ENCODE peak calls at places on chromosomes 5 and 9, in ten cellular contexts. One of them, this sample, is unnamed.

GRCh38 chr9:119951090-119951489 is 581.9 kb upstream of the BRINP1 start:
- DNase-seq in HL-60: no peak
- DNase-seq in stomach: no peak
- DNase-seq in spleen: no peak
- DNase-seq in upper lobe of left lung: no peak
- DNase-seq in H1: no peak
- DNase-seq in prostate gland: no peak
- DNase-seq in GM12878: no peak
- DNase-seq in HCT116: no peak
- DNase-seq in breast epithelium: no peak
- DNase-seq in this sample: no peak

GRCh38 chr5:159947708-159948358 is 31.6 kb downstream of the ADRA1B start:
- DNase-seq in HL-60: no peak
- DNase-seq in stomach: no peak
- DNase-seq in spleen: no peak
- DNase-seq in upper lobe of left lung: no peak
- DNase-seq in H1: no peak
- DNase-seq in prostate gland: no peak
- DNase-seq in GM12878: no peak
- DNase-seq in HCT116: no peak
- DNase-seq in breast epithelium: no peak
- DNase-seq in this sample: no peak

GRCh38 chr5:93461751-93462150 is 119.3 kb downstream of the NR2F1-AS1 start:
- DNase-seq in HL-60: no peak
- DNase-seq in stomach: no peak
- DNase-seq in spleen: no peak
- DNase-seq in upper lobe of left lung: no peak
- DNase-seq in H1: no peak
- DNase-seq in prostate gland: no peak
- DNase-seq in GM12878: no peak
- DNase-seq in HCT116: no peak
- DNase-seq in breast epithelium: no peak
- DNase-seq in this sample: no peak

GRCh38 chr5:100706796-100707195 is 171.6 kb downstream of the FAM174A start:
- DNase-seq in HL-60: peak; percentile 27
- DNase-seq in stomach: no peak
- DNase-seq in spleen: no peak
- DNase-seq in upper lobe of left lung: no peak
- DNase-seq in H1: no peak
- DNase-seq in prostate gland: no peak
- DNase-seq in GM12878: no peak
- DNase-seq in HCT116: no peak
- DNase-seq in breast epithelium: no peak
- DNase-seq in this sample: no peak

GRCh38 chr5:175728316-175728715 is 70.4 kb downstream of the HRH2 start:
- DNase-seq in HL-60: no peak
- DNase-seq in stomach: no peak
- DNase-seq in spleen: no peak
- DNase-seq in upper lobe of left lung: no peak
- DNase-seq in H1: no peak
- DNase-seq in prostate gland: no peak
- DNase-seq in GM12878: no peak
- DNase-seq in HCT116: no peak
- DNase-seq in breast epithelium: peak; percentile 28
- DNase-seq in this sample: no peak

GRCh38 chr5:36403601-36404311 is 102.1 kb upstream of the RANBP3L start:
- DNase-seq in HL-60: peak; percentile 85
- DNase-seq in stomach: no peak
- DNase-seq in spleen: no peak
- DNase-seq in upper lobe of left lung: no peak
- DNase-seq in H1: no peak
- DNase-seq in prostate gland: no peak
- DNase-seq in GM12878: no peak
- DNase-seq in HCT116: no peak
- DNase-seq in breast epithelium: no peak
- DNase-seq in this sample: no peak

GRCh38 chr9:7490317-7491108 is 309.1 kb downstream of the DMAC1 start:
- DNase-seq in HL-60: no peak
- DNase-seq in stomach: no peak
- DNase-seq in spleen: no peak
- DNase-seq in upper lobe of left lung: no peak
- DNase-seq in H1: no peak
- DNase-seq in prostate gland: no peak
- DNase-seq in GM12878: no peak
- DNase-seq in HCT116: no peak
- DNase-seq in breast epithelium: no peak
- DNase-seq in this sample: no peak

GRCh38 chr9:127809562-127810377 is 7.1 kb downstream of the FPGS start:
- DNase-seq in HL-60: no peak
- DNase-seq in stomach: peak; percentile 69
- DNase-seq in spleen: no peak
- DNase-seq in upper lobe of left lung: peak; percentile 87
- DNase-seq in H1: no peak
- DNase-seq in prostate gland: no peak
- DNase-seq in GM12878: no peak
- DNase-seq in HCT116: no peak
- DNase-seq in breast epithelium: no peak
- DNase-seq in this sample: no peak

GRCh38 chr9:5951686-5952211 is 61.1 kb downstream of the MLANA start:
- DNase-seq in HL-60: no peak
- DNase-seq in stomach: no peak
- DNase-seq in spleen: no peak
- DNase-seq in upper lobe of left lung: no peak
- DNase-seq in H1: no peak
- DNase-seq in prostate gland: no peak
- DNase-seq in GM12878: no peak
- DNase-seq in HCT116: no peak
- DNase-seq in breast epithelium: no peak
- DNase-seq in this sample: no peak

GRCh38 chr9:83538890-83539238 is 663 bp upstream of the FRMD3 start:
- DNase-seq in HL-60: no peak
- DNase-seq in stomach: no peak
- DNase-seq in spleen: no peak
- DNase-seq in upper lobe of left lung: no peak
- DNase-seq in H1: no peak
- DNase-seq in prostate gland: no peak
- DNase-seq in GM12878: no peak
- DNase-seq in HCT116: no peak
- DNase-seq in breast epithelium: no peak
- DNase-seq in this sample: no peak

GRCh38 chr5:150068472-150068871 is 17.9 kb downstream of the CSF1R start:
- DNase-seq in HL-60: no peak
- DNase-seq in stomach: peak; percentile 49
- DNase-seq in spleen: peak; percentile 72
- DNase-seq in upper lobe of left lung: no peak
- DNase-seq in H1: no peak
- DNase-seq in prostate gland: no peak
- DNase-seq in GM12878: no peak
- DNase-seq in HCT116: no peak
- DNase-seq in breast epithelium: no peak
- DNase-seq in this sample: no peak

GRCh38 chr9:114677418-114677817 is 4.6 kb downstream of the TEX48 start:
- DNase-seq in HL-60: no peak
- DNase-seq in stomach: peak; percentile 44
- DNase-seq in spleen: no peak
- DNase-seq in upper lobe of left lung: no peak
- DNase-seq in H1: no peak
- DNase-seq in prostate gland: peak; percentile 40
- DNase-seq in GM12878: no peak
- DNase-seq in HCT116: peak; percentile 61
- DNase-seq in breast epithelium: no peak
- DNase-seq in this sample: no peak

DNA sequence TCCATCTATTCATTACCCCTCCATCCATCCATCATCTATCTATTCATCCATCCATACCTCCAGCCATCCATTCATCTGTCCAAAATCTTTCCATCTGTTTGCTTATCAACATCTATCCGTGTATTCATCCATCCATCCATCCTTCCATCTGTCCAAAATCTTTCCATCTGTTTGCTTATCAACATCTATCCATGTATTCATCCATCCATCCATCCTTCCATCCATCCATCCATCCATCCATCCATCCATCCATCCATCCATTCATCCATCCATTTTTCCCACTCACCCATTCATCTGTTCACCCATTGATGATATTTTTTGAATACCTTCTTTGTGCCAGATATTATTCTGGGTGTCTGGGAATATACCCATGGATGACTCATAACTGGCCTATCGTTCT is 12.8 kb downstream of the VCAN start:
- DNase-seq in HL-60: no peak
- DNase-seq in stomach: no peak
- DNase-seq in spleen: no peak
- DNase-seq in upper lobe of left lung: no peak
- DNase-seq in H1: no peak
- DNase-seq in prostate gland: no peak
- DNase-seq in GM12878: no peak
- DNase-seq in HCT116: no peak
- DNase-seq in breast epithelium: no peak
- DNase-seq in this sample: no peak
- H3K4me3 ChIP-seq in HL-60: no peak overlapping the region
- H3K4me3 ChIP-seq in stomach: no peak overlapping the region
- H3K4me3 ChIP-seq in spleen: no peak overlapping the region
- H3K4me3 ChIP-seq in upper lobe of left lung: no peak overlapping the region
- H3K4me3 ChIP-seq in H1: no peak overlapping the region
- H3K4me3 ChIP-seq in prostate gland: no peak overlapping the region
- H3K4me3 ChIP-seq in GM12878: no peak overlapping the region
- H3K4me3 ChIP-seq in HCT116: no peak overlapping the region
- H3K4me3 ChIP-seq in breast epithelium: no peak overlapping the region
- H3K4me3 ChIP-seq in this sample: no peak overlapping the region

DNA sequence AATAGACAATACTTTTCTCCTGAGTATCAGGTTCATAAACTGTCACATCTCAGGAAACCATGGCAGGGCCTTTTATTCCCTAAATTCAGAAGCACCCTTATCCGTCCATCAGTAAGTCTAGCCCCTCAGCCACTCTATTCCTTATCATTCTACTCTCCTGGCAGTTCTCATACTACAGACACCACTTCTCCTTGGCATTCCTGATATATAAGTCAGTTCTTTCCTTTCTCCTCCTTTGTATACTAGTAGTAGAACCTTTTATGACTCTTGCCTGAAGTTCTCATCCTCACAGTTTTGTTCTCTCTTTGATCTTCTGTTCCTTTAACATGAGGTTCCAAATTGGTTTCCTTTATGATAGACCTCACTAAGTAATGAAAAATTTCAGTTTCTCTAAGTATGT is 29.3 kb downstream of the GRAMD2B start:
- DNase-seq in HL-60: no peak
- DNase-seq in stomach: no peak
- DNase-seq in spleen: no peak
- DNase-seq in upper lobe of left lung: no peak
- DNase-seq in H1: no peak
- DNase-seq in prostate gland: no peak
- DNase-seq in GM12878: no peak
- DNase-seq in HCT116: no peak
- DNase-seq in breast epithelium: no peak
- DNase-seq in this sample: no peak
- TF ChIP-seq POLR2AphosphoS5 in HL-60: no peak
- TF ChIP-seq POLR2AphosphoS5 in stomach: no peak
- TF ChIP-seq POLR2AphosphoS5 in spleen: no peak
- TF ChIP-seq POLR2AphosphoS5 in upper lobe of left lung: no peak
- TF ChIP-seq POLR2AphosphoS5 in H1: no peak
- TF ChIP-seq POLR2AphosphoS5 in prostate gland: no peak
- TF ChIP-seq POLR2AphosphoS5 in GM12878: no peak
- TF ChIP-seq POLR2AphosphoS5 in HCT116: no peak
- TF ChIP-seq POLR2AphosphoS5 in breast epithelium: no peak
- TF ChIP-seq POLR2AphosphoS5 in this sample: no peak

GRCh38 chr9:100129772-100130171 is 30.7 kb downstream of the INVS start:
- DNase-seq in HL-60: no peak
- DNase-seq in stomach: no peak
- DNase-seq in spleen: no peak
- DNase-seq in upper lobe of left lung: no peak
- DNase-seq in H1: no peak
- DNase-seq in prostate gland: no peak
- DNase-seq in GM12878: no peak
- DNase-seq in HCT116: no peak
- DNase-seq in breast epithelium: no peak
- DNase-seq in this sample: no peak

GRCh38 chr9:100131875-100132430 is 32.9 kb downstream of the INVS start:
- DNase-seq in HL-60: no peak
- DNase-seq in stomach: no peak
- DNase-seq in spleen: no peak
- DNase-seq in upper lobe of left lung: no peak
- DNase-seq in H1: no peak
- DNase-seq in prostate gland: no peak
- DNase-seq in GM12878: no peak
- DNase-seq in HCT116: no peak
- DNase-seq in breast epithelium: no peak
- DNase-seq in this sample: no peak

GRCh38 chr9:100125913-100126312 is 26.9 kb downstream of the INVS start:
- DNase-seq in HL-60: no peak
- DNase-seq in stomach: no peak
- DNase-seq in spleen: no peak
- DNase-seq in upper lobe of left lung: no peak
- DNase-seq in H1: no peak
- DNase-seq in prostate gland: no peak
- DNase-seq in GM12878: no peak
- DNase-seq in HCT116: no peak
- DNase-seq in breast epithelium: no peak
- DNase-seq in this sample: no peak

GRCh38 chr9:100125236-100125635 is 26.2 kb downstream of the INVS start:
- DNase-seq in HL-60: no peak
- DNase-seq in stomach: no peak
- DNase-seq in spleen: no peak
- DNase-seq in upper lobe of left lung: no peak
- DNase-seq in H1: no peak
- DNase-seq in prostate gland: no peak
- DNase-seq in GM12878: no peak
- DNase-seq in HCT116: no peak
- DNase-seq in breast epithelium: no peak
- DNase-seq in this sample: no peak

GRCh38 chr9:100126423-100126822 is 27.4 kb downstream of the INVS start:
- DNase-seq in HL-60: no peak
- DNase-seq in stomach: no peak
- DNase-seq in spleen: no peak
- DNase-seq in upper lobe of left lung: no peak
- DNase-seq in H1: no peak
- DNase-seq in prostate gland: no peak
- DNase-seq in GM12878: no peak
- DNase-seq in HCT116: no peak
- DNase-seq in breast epithelium: no peak
- DNase-seq in this sample: no peak
- H3K4me3 ChIP-seq in HL-60: no peak overlapping the region
- H3K4me3 ChIP-seq in stomach: no peak overlapping the region
- H3K4me3 ChIP-seq in spleen: no peak overlapping the region
- H3K4me3 ChIP-seq in upper lobe of left lung: no peak overlapping the region
- H3K4me3 ChIP-seq in H1: no peak overlapping the region
- H3K4me3 ChIP-seq in prostate gland: no peak overlapping the region
- H3K4me3 ChIP-seq in GM12878: no peak overlapping the region
- H3K4me3 ChIP-seq in HCT116: no peak overlapping the region
- H3K4me3 ChIP-seq in breast epithelium: no peak overlapping the region
- H3K4me3 ChIP-seq in this sample: no peak overlapping the region

DNA sequence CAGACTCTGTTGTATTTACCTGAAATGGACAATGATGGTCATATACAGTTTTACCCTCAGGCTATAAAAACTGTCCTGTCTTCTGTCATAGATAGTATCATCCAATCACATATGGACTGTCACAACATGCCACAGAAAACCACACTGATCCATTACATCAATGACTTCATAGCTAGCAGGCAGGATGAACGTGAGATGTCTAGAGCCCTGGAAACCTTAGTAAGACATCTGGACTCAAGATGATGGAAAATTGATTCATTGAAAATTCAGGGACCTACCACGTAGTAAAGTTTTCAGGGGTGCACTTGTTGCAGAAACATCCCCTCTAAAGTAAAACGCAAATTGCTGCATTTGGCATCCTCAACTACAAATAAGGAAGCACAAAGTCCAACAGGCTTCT is 284.4 kb upstream of the RGMB start:
- DNase-seq in HL-60: no peak
- DNase-seq in stomach: no peak
- DNase-seq in spleen: no peak
- DNase-seq in upper lobe of left lung: no peak
- DNase-seq in H1: no peak
- DNase-seq in prostate gland: no peak
- DNase-seq in GM12878: no peak
- DNase-seq in HCT116: no peak
- DNase-seq in breast epithelium: no peak
- DNase-seq in this sample: no peak
- TF ChIP-seq POLR2AphosphoS5 in HL-60: no peak
- TF ChIP-seq POLR2AphosphoS5 in stomach: no peak
- TF ChIP-seq POLR2AphosphoS5 in spleen: no peak
- TF ChIP-seq POLR2AphosphoS5 in upper lobe of left lung: no peak
- TF ChIP-seq POLR2AphosphoS5 in H1: no peak
- TF ChIP-seq POLR2AphosphoS5 in prostate gland: no peak
- TF ChIP-seq POLR2AphosphoS5 in GM12878: no peak
- TF ChIP-seq POLR2AphosphoS5 in HCT116: no peak
- TF ChIP-seq POLR2AphosphoS5 in breast epithelium: no peak
- TF ChIP-seq POLR2AphosphoS5 in this sample: no peak